ENCODE peak calls at places on chromosomes 2 and 18, in four cellular contexts. F, Q, T and E are unnamed samples. For H3K4me1, the result is how much of the 10 kb centered on the place peaks cover.

GRCh38 chr2:71682341-71682740 is 229.0 kb downstream of the DYSF start:
- DNase-seq in Q (no peak), F (no peak), T (no peak), E (no peak)

GRCh38 chr2:7825591-7826312 is 856.1 kb upstream of the ID2 start:
- DNase-seq in T (peak), Q (peak), F (no peak), E (no peak)

GRCh38 chr2:42984081-42984480 is 191.7 kb upstream of the HAAO start:
- DNase-seq in F (no peak), Q (no peak), T (no peak), E (no peak)

GRCh38 chr2:3044587-3045317 is 332.9 kb downstream of the EIPR1 start:
- DNase-seq in F (no peak), Q (no peak), T (no peak), E (no peak)

GRCh38 chr2:226622484-226622883 is 177.1 kb downstream of the IRS1 start:
- DNase-seq in F (no peak), Q (no peak), T (no peak), E (no peak)

GRCh38 chr18:23588836-23589560 is 2.7 kb upstream of the NPC1 start:
- DNase-seq in T (no peak), Q (no peak), F (no peak), E (peak)

GRCh38 chr2:68045337-68045736 is 17.5 kb downstream of the C1D start:
- DNase-seq in Q (no peak), F (no peak), T (no peak), E (no peak)

GRCh38 chr2:100733344-100734187 is 86.4 kb upstream of the NPAS2 start:
- DNase-seq in T (peak), Q (peak), F (no peak), E (no peak)

GRCh38 chr2:106996136-106996769 is 110.3 kb upstream of the ST6GAL2 start:
- DNase-seq in Q (no peak), T (no peak), F (no peak), E (no peak)

GRCh38 chr2:175414872-175415487 is 233.5 kb upstream of the ATP5MC3 start:
- DNase-seq in T (peak), Q (no peak), F (no peak), E (no peak)

GRCh38 chr2:137252934-137253333 is 487.6 kb downstream of the THSD7B start:
- DNase-seq in F (no peak), T (no peak), Q (no peak), E (no peak)

GRCh38 chr2:20164061-20164733 is 60.7 kb downstream of the SDC1 start:
- DNase-seq in T (no peak), F (no peak), Q (no peak), E (no peak)

GRCh38 chr2:30686000-30686399 is 121.2 kb downstream of the CAPN13 start:
- DNase-seq in F (no peak), T (peak), Q (peak), E (no peak)

GRCh38 chr2:24461685-24462084 is 29.4 kb upstream of the NCOA1 start:
- DNase-seq in Q (no peak), F (no peak), T (no peak), E (no peak)

GRCh38 chr18:49014605-49015267 is 64.0 kb upstream of the SMAD7 start:
- DNase-seq in Q (no peak), F (no peak), T (no peak), E (no peak)

GRCh38 chr2:46847185-46847710 is 68.4 kb downstream of the MCFD2 start:
- DNase-seq in F (peak), T (peak), Q (peak), E (no peak)

GRCh38 chr2:96143231-96143847 is 1.9 kb downstream of the DUSP2 start:
- DNase-seq in T (no peak), F (no peak), Q (no peak), E (no peak)

GRCh38 chr18:12027046-12027445 is 45.7 kb downstream of the IMPA2 start:
- DNase-seq in Q (no peak), T (no peak), F (no peak), E (no peak)

GRCh38 chr2:127664065-127664894 is 11.1 kb downstream of the LIMS2 start:
- DNase-seq in T (no peak), Q (no peak), F (no peak), E (no peak)

GRCh38 chr2:127663566-127664064 is 11.7 kb downstream of the LIMS2 start:
- DNase-seq in F (no peak), Q (no peak), T (no peak), E (no peak)

GRCh38 chr2:127664895-127665225 is 10.5 kb downstream of the LIMS2 start:
- DNase-seq in F (no peak), Q (no peak), T (no peak), E (no peak)

GRCh38 chr2:127662937-127663565 is 12.3 kb downstream of the LIMS2 start:
- DNase-seq in Q (no peak), T (no peak), F (no peak), E (no peak)

GRCh38 chr2:127665267-127665893 is 9.9 kb downstream of the LIMS2 start:
- DNase-seq in F (no peak), Q (no peak), T (no peak), E (no peak)
- H3K27ac ChIP-seq in F (no peak), Q (peak), T (peak), E (no peak)

GRCh38 chr2:174336403-174337336 is 1.9 kb downstream of the SP9 start:
- DNase-seq in T (no peak), Q (no peak), F (no peak), E (no peak)
- H3K4me1 ChIP-seq in T (under half), Q (half or more), F (under half), E (half or more)

GRCh38 chr2:221571108-221571390 is 1.1 kb downstream of the EPHA4 start:
- DNase-seq in Q (no peak), T (no peak), F (peak), E (no peak)

GRCh38 chr2:221570321-221571107 is 1.6 kb downstream of the EPHA4 start:
- DNase-seq in F (peak), T (no peak), Q (no peak), E (no peak)

GRCh38 chr2:221572180-221572820 is at the start of gene EPHA4:
- DNase-seq in T (peak), F (peak), Q (no peak), E (peak)

GRCh38 chr2:221572821-221573429 is 821 bp upstream of the EPHA4 start:
- DNase-seq in Q (no peak), F (peak), T (peak), E (no peak)

DNA sequence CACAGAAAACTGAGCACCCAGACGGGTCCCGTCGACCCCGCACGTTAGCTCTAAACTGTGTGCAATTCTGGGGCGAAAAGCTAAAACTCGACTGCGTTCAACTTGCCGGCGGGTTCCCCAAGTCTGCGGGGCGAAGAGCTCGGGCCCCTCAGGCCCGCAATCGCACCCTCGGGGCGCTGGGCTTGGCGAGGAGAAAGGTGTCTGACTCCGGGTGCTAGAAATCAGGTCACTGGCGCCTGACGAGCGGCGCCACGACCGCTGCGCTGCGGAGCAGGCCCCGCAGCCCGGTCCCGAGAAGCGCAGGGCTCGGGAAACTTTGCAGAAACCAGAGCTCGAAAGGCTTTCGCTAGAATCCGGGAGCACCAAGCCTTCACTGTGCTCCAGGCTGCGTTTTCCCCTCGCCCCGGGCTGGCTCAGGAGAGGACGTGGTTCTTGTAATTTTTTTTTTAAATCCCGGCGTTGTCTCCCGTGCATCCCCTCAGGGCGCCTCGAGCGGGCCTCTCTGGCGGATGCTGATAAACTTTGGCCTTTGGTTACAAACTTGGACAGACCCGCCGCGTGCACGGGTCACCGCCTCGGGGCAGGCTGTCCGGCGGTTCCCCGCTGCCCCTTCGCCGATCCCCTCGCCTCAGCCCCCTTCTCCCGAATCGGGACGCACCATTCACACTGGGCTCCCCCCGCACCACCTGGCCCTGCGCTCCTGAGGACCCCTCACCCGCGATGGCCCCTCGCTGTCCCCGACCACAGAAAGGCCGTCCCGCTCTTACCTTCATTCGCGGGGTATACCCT is 519 bp downstream of the EPHA4 start:
- DNase-seq in Q (no peak), F (peak), T (no peak), E (no peak)
- H3K4me3 ChIP-seq in Q (peak), F (peak), T (peak), E (peak)

GRCh38 chr18:55275042-55275897 is 312.7 kb downstream of the TCF4 start:
- DNase-seq in T (no peak), Q (no peak), F (no peak), E (no peak)

GRCh38 chr18:55268146-55268545 is 308.9 kb upstream of the CCDC68 start:
- DNase-seq in T (no peak), F (no peak), Q (no peak), E (no peak)

GRCh38 chr18:55268629-55269275 is 309.5 kb upstream of the CCDC68 start:
- DNase-seq in Q (no peak), T (no peak), F (no peak), E (no peak)

GRCh38 chr18:55269632-55270031 is 310.4 kb upstream of the CCDC68 start:
- DNase-seq in T (no peak), F (no peak), Q (no peak), E (no peak)

GRCh38 chr18:55272510-55273243 is 313.4 kb upstream of the CCDC68 start:
- DNase-seq in T (no peak), F (no peak), Q (no peak), E (no peak)
- H3K27ac ChIP-seq in T (no peak), F (no peak), Q (no peak), E (peak)

DNA sequence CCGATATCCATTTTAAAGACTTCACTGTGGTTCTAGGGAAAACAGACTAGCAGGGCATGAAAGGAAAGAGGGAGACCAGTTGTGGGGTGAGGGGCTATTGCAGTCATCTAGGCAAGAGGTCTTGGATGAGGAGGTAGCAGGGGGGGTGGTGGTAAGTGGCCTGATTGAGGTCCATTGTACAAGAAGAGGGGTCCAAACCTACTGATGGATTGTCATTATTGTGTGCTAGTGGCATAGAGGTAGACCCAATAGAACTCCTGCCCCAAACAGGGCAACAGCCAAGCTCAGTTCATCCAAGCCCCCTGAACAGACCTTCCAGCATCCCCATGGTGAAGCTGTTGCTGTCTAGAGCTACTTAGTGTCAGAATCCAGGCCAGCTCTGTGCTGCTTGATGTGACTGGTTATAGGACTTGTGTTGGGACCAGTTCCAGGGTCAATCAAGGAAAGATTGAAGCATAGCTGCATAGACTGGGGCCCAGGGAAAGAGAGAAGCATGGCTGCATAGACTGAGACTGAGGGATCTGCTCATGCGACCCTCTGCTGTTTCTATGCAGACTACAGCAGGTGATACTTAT is 7.0 kb downstream of the ASAP2 start:
- DNase-seq in Q (no peak), F (no peak), T (no peak), E (no peak)
- H3K4me1 ChIP-seq in Q (half or more), F (under half), T (under half), E (half or more)

GRCh38 chr2:128091691-128092050 is 671 bp downstream of the UGGT1 start:
- DNase-seq in F (no peak), T (no peak), Q (no peak), E (no peak)

GRCh38 chr2:128093762-128094161 is 2.8 kb downstream of the UGGT1 start:
- DNase-seq in Q (no peak), T (no peak), F (no peak), E (no peak)

GRCh38 chr2:128090909-128091690 is at the start of gene UGGT1:
- DNase-seq in Q (peak), F (peak), T (peak), E (no peak)

GRCh38 chr2:128090575-128090908 is 458 bp upstream of the UGGT1 start:
- DNase-seq in T (no peak), Q (no peak), F (no peak), E (no peak)

GRCh38 chr2:128092656-128093055 is 1.7 kb downstream of the UGGT1 start:
- DNase-seq in F (no peak), T (no peak), Q (no peak), E (no peak)
- H3K4me3 ChIP-seq in F (no peak), T (no peak), Q (no peak), E (no peak)

DNA sequence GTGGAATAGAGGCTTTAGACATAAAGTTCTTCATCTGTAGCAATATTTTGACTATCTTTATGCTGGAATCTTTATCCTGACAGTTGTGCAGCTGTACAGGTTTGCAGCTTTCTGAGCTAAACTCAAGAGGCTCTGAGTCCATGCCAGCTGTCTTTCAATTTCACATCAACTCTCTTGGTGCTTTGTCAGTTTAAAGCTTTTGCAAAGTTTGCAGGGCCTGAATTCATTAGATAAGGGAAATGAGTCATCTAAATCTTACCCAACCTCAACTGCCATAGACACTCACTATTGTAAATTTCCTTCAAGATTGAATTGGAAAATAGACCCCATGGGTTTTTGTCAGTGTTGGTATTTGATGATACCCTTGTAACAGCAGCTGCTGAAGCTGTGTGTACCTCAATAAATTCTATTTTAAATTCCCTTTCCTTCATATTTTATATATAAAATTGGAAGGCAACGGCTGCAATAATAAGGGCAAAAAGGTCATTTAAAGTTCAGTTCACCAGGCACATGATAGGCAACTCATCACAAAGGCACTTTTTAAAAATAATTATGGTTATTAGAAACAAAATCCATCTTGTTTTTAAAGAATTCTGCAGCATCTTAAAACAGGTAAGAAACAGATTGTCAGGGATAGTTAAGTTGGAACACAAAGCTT is 169.9 kb upstream of the SLC39A10 start:
- DNase-seq in F (no peak), Q (no peak), T (no peak), E (no peak)
- H3K27ac ChIP-seq in F (no peak), Q (no peak), T (no peak), E (no peak)

GRCh38 chr2:109189751-109190150 is 60.7 kb downstream of the SH3RF3 start:
- DNase-seq in Q (no peak), F (no peak), T (no peak), E (no peak)
- H3K4me1 ChIP-seq in Q (under half), F (under half), T (under half), E (under half)